ENCODE peak calls at places on chromosome 14, in nine cellular contexts. U is ascending aorta; G is ureter; L is naive thymus-derived CD8-positive, alpha-beta T cell; O is mesothelial cell of epicardium; V is Right ventricle myocardium inferior; E is heart left ventricle; B is T-helper 1 cell; H is epithelial cell of esophagus. R is an unnamed sample.

GRCh38 chr14:105880616-105881015 is 354.2 kb downstream of the TMEM121 start:
- DNase-seq in E (peak), L (no peak), U (peak), B (no peak), O (peak), G (peak), V (peak), H (no peak), R (no peak)

GRCh38 chr14:104820669-104821228 is 19.8 kb downstream of the ZBTB42 start:
- DNase-seq in V (no peak), B (no peak), U (no peak), O (peak), G (peak), L (no peak), E (peak), H (peak), R (peak)

GRCh38 chr14:57087841-57088240 is 180.9 kb downstream of the EXOC5 start:
- DNase-seq in L (no peak), O (no peak), U (no peak), H (no peak), G (no peak), B (no peak), V (no peak), E (no peak), R (no peak)

GRCh38 chr14:98608071-98609060 is 663.6 kb downstream of the BCL11B start:
- DNase-seq in H (no peak), E (no peak), V (no peak), U (no peak), G (no peak), L (no peak), O (no peak), B (no peak), R (no peak)

GRCh38 chr14:96303981-96304380 is 48.0 kb downstream of the BDKRB1 start:
- DNase-seq in B (no peak), H (no peak), U (no peak), E (no peak), V (no peak), L (no peak), O (no peak), G (no peak), R (no peak)

GRCh38 chr14:62943202-62943601 is 102.1 kb downstream of the KCNH5 start:
- DNase-seq in L (no peak), O (no peak), V (no peak), G (no peak), U (no peak), H (peak), B (no peak), E (no peak), R (no peak)

GRCh38 chr14:91290986-91291385 is 46.5 kb upstream of the GPR68 start:
- DNase-seq in G (no peak), B (no peak), V (no peak), U (no peak), O (no peak), L (no peak), H (no peak), E (no peak), R (no peak)

GRCh38 chr14:54567224-54567633 is 301 bp downstream of the SAMD4A start:
- DNase-seq in E (no peak), G (peak), H (no peak), V (peak), B (no peak), L (no peak), O (no peak), U (no peak), R (peak)

GRCh38 chr14:70189678-70190077 is 927 bp upstream of the SLC8A3 start:
- DNase-seq in G (no peak), L (no peak), E (no peak), H (no peak), V (no peak), B (no peak), O (no peak), U (no peak), R (peak)

GRCh38 chr14:90844321-90844720 is 28.1 kb upstream of the TTC7B start:
- DNase-seq in B (no peak), L (no peak), G (no peak), O (no peak), H (no peak), E (no peak), U (peak), V (no peak), R (no peak)

GRCh38 chr14:90819734-90820393 is 3.6 kb upstream of the TTC7B start:
- DNase-seq in G (no peak), E (no peak), O (no peak), V (no peak), H (peak), L (no peak), B (no peak), U (no peak), R (peak)

GRCh38 chr14:99079061-99079727 is 192.8 kb downstream of the BCL11B start:
- DNase-seq in G (no peak), B (no peak), V (no peak), O (no peak), U (no peak), E (no peak), L (no peak), H (no peak), R (no peak)

GRCh38 chr14:55731881-55732498 is 152.0 kb downstream of the KTN1 start:
- DNase-seq in O (no peak), E (no peak), B (peak), G (peak), L (peak), V (no peak), U (no peak), H (peak), R (no peak)

GRCh38 chr14:91245029-91245428 is 525 bp upstream of the GPR68 start:
- DNase-seq in G (no peak), U (no peak), V (no peak), L (peak), B (peak), O (no peak), E (no peak), H (no peak), R (no peak)

GRCh38 chr14:21780429-21781084 is 106.9 kb upstream of the OR4E1 start:
- DNase-seq in U (no peak), B (no peak), V (no peak), H (no peak), E (no peak), G (no peak), L (no peak), O (no peak), R (peak)

GRCh38 chr14:58605465-58605864 is 32.3 kb upstream of the DACT1 start:
- DNase-seq in G (no peak), H (no peak), E (no peak), B (no peak), U (no peak), L (no peak), V (no peak), O (no peak), R (no peak)

GRCh38 chr14:52351561-52352491 is 37.7 kb downstream of the PTGER2 start:
- DNase-seq in H (no peak), E (no peak), B (peak), G (no peak), U (no peak), V (no peak), O (no peak), L (no peak), R (no peak)

GRCh38 chr14:77457115-77457521 is 283 bp downstream of the VIPAS39 start:
- DNase-seq in E (no peak), O (no peak), V (no peak), U (no peak), L (no peak), H (peak), B (no peak), G (no peak), R (no peak)